ENCODE peak calls at places on chromosomes 3 and 15, in four cellular contexts. O is mesenchymal stem cell, L is BE2C, D is psoas muscle. J is an unnamed sample. For H3K27me3 and H3K36me3, the result is how much of the 10 kb centered on the place peaks cover.

GRCh38 chr3:58559586-58559985 is 17.6 kb downstream of the FAM107A start:
- DNase-seq in D (no peak), O (no peak), L (no peak), J (no peak)

GRCh38 chr3:72245183-72245811 is 460.3 kb upstream of the PROK2 start:
- DNase-seq in O (no peak), L (peak), D (peak), J (no peak)

GRCh38 chr15:38809621-38810020 is 245.0 kb upstream of the RASGRP1 start:
- DNase-seq in O (no peak), D (no peak), L (no peak), J (no peak)

GRCh38 chr3:69791919-69792399 is 52.7 kb downstream of the MITF start:
- DNase-seq in L (no peak), D (no peak), O (peak), J (no peak)

GRCh38 chr15:60212536-60212935 is 185.2 kb downstream of the ANXA2 start:
- DNase-seq in L (no peak), O (no peak), D (no peak), J (no peak)

GRCh38 chr15:89494941-89495637 is 1.3 kb downstream of the RHCG start:
- DNase-seq in L (peak), D (no peak), O (no peak), J (peak)

GRCh38 chr3:181265750-181266333 is 276.3 kb upstream of the DNAJC19 start:
- DNase-seq in O (no peak), L (no peak), D (no peak), J (no peak)

GRCh38 chr3:46280105-46280797 is 38.0 kb downstream of the CCR3 start:
- DNase-seq in L (no peak), D (no peak), O (peak), J (no peak)

GRCh38 chr3:179452166-179452544 is 885 bp upstream of the GNB4 start:
- DNase-seq in D (no peak), L (no peak), O (peak), J (no peak)

GRCh38 chr15:31473384-31474058 is 146.9 kb downstream of the KLF13 start:
- DNase-seq in D (no peak), O (no peak), L (no peak), J (peak)

GRCh38 chr3:143199998-143200909 is 80.7 kb downstream of the CHST2 start:
- DNase-seq in D (no peak), O (no peak), L (no peak), J (no peak)

GRCh38 chr3:168981396-168981795 is 682.1 kb downstream of the MECOM start:
- DNase-seq in D (no peak), O (no peak), L (no peak), J (no peak)

GRCh38 chr15:63059075-63059474 is 16.5 kb downstream of the TPM1 start:
- DNase-seq in D (no peak), L (no peak), O (no peak), J (no peak)

GRCh38 chr3:131036200-131036816 is 9.6 kb downstream of the NEK11 start:
- DNase-seq in L (no peak), O (peak), D (no peak), J (no peak)

DNA sequence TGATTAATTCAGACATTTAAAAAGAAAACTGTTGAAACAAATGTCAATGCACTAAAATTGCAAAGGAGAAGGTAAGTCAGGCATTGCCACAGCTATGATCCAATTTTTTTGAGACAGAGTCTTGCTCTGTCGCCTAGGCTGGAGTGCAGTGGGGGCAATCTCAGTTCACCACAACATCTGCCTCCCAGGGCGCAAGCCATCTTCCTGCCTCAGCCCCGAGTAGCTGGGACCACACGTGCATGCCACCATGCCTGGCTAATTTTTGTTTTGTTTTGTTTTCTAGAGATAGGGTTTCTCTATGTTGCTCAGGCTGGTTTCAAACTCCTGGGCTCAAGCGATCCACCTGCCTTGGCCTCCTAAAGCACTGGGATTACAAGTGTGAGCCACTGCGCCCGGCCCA is 117.6 kb downstream of the FMN1 start:
- DNase-seq in O (no peak), L (no peak), D (no peak), J (no peak)
- H3K27me3 ChIP-seq in O (under half), L (under half), D (under half), J (under half)

DNA sequence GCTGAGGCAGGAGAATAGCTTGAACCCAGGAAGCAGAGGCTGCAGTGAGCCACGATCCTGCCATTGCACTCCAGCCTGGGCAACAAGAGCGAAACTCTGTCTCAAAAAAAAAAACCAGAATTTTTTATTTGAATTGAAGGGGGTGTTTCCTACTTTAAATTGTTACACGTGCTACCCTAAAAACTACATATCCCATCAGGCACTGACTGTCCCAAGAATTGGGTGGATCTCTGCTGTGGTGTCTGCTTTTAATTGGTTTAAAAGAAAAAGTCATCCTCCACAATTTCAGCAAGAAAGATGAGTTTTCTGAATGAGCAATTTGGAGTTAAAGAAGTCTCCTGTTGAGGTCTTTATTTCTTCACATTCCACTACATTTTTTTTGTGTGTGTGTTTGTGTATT is 2.1 kb downstream of the PDIA3 start:
- DNase-seq in L (no peak), D (no peak), O (peak), J (no peak)
- H3K4me3 ChIP-seq in L (peak), D (peak), O (peak), J (no peak)

GRCh38 chr15:66674756-66675155 is 27.3 kb upstream of the SMAD6 start:
- DNase-seq in O (no peak), D (no peak), L (no peak), J (no peak)

GRCh38 chr15:66670698-66671580 is 31.1 kb upstream of the SMAD6 start:
- DNase-seq in D (no peak), L (peak), O (no peak), J (peak)

GRCh38 chr15:66672867-66673266 is 29.2 kb upstream of the SMAD6 start:
- DNase-seq in D (no peak), L (no peak), O (no peak), J (no peak)

GRCh38 chr15:66673410-66674322 is 28.4 kb upstream of the SMAD6 start:
- DNase-seq in D (no peak), O (peak), L (no peak), J (peak)

DNA sequence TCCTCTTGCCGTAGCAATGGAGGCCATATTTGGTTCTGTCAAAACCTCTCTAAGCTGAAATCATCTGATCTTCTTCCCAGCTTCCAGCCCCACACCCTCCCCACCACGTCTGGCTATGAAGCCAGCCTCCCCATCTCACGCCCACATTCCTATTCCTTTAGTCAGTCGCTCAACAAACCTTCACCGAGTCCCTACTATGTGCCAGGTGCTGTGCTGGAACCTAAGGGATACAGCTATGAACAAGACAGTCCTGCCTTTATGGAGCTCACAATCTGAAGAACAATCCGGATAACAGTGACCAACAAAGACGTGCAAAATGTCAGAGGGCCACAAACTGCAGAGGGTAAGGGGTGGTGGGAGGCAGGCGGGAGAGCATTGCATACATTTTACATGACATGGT is 31.8 kb upstream of the SMAD6 start:
- DNase-seq in L (no peak), D (no peak), O (no peak), J (no peak)
- H3K36me3 ChIP-seq in L (under half), D (under half), O (under half), J (under half)

DNA sequence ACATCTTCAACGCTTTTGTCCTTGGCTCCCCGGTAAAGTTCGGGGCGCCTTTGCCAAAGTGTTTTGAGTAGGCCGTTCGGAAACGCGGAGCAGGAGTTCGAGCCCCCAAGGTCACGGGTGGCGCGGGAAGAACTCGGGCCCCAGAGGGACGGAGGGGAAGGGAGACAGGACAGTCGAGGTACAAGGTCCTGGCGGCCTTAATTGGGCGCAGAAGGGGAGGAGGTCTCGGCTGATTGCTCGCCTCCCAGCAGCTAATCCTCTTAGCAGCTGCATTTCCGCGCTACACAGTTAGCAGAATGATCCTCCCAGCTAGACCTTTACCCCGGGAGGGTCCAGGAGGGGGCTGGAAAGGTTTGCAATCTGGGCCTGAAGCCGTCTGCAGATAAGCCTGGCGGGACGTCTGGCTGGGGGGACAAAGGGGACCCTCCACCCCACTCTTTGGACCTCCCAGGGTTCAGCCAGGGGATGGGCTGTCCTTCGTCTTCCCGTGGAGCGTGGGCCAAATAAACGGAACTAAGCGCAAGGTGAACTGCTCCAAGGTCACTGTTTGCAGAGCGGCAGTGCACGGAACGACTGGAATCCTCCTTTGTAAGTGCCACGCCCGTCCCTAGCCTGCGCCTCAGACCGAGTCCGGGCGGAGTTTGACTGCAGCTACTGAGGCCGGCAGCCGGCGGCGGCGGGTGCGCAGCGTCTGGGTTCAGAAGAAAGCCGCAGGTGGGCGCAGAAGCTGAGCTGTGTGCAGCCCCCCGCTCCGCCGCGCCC is 7.2 kb downstream of the EOMES start:
- DNase-seq in O (peak), L (no peak), D (no peak), J (peak)
- H3K27me3 ChIP-seq in O (half or more), L (half or more), D (under half), J (half or more)

J was measured in H7.